ENCODE peak calls at places on chromosomes 3 and 15, in nine cellular contexts. W is Caki2, F is ACHN, N is myocyte, J is hepatocyte, R is trophoblast cell, C is kidney tubule cell, Y is NCI-H2081 treated with DMSO at 0.1 percent for 48 hours, T is HFFc6. V is an unnamed sample.

GRCh38 chr3:154095832-154096421 is 25.3 kb upstream of the ARHGEF26 start:
- DNase-seq in R (no peak), N (no peak), W (no peak), C (peak; percentile 21), T (no peak), Y (no peak), J (peak; percentile 30), F (peak; percentile 26), V (no peak)

GRCh38 chr3:126036056-126036549 is 47.8 kb downstream of the SLC41A3 start:
- DNase-seq in W (no peak), N (no peak), C (no peak), Y (no peak), F (no peak), T (no peak), R (no peak), J (no peak), V (no peak)

GRCh38 chr15:44550256-44550655 is 13.3 kb downstream of the EIF3J start:
- DNase-seq in Y (no peak), T (peak; percentile 28), F (peak; percentile 43), W (peak; percentile 35), R (no peak), J (no peak), C (peak; percentile 42), N (peak; percentile 25), V (no peak)

GRCh38 chr3:24494616-24495333 is at the start of gene THRB:
- DNase-seq in Y (no peak), R (peak; percentile 65), C (peak; percentile 87), N (peak; percentile 69), W (peak; percentile 79), F (peak; percentile 57), T (no peak), J (peak; percentile 83), V (no peak)

GRCh38 chr3:24605511-24605910 is 110.9 kb upstream of the THRB start:
- DNase-seq in C (no peak), Y (no peak), F (no peak), N (no peak), W (no peak), T (no peak), J (no peak), R (no peak), V (no peak)

GRCh38 chr3:170467560-170467959 is 48.9 kb downstream of the CLDN11 start:
- DNase-seq in J (no peak), N (no peak), R (no peak), F (no peak), Y (no peak), W (no peak), C (no peak), T (no peak), V (no peak)

GRCh38 chr3:46711770-46712169 is 5.9 kb downstream of the PRSS50 start:
- DNase-seq in T (no peak), R (no peak), W (no peak), Y (no peak), J (no peak), F (no peak), C (no peak), N (no peak), V (no peak)

GRCh38 chr3:141442914-141443313 is 43.9 kb upstream of the RASA2 start:
- DNase-seq in T (no peak), C (no peak), F (no peak), W (no peak), R (no peak), J (no peak), Y (no peak), N (no peak), V (no peak)

GRCh38 chr3:71066356-71066755 is 517.2 kb downstream of the FOXP1 start:
- DNase-seq in T (no peak), F (peak; percentile 27), J (no peak), R (no peak), C (no peak), Y (no peak), N (no peak), W (peak; percentile 30), V (no peak)

GRCh38 chr3:42071720-42072582 is 19.2 kb upstream of the TRAK1 start:
- DNase-seq in F (peak; percentile 57), N (peak; percentile 98), R (no peak), T (peak; percentile 70), W (peak; percentile 53), J (peak; percentile 68), C (peak; percentile 64), Y (peak; percentile 26), V (no peak)

GRCh38 chr3:53416530-53416929 is 69.2 kb upstream of the DCP1A start:
- DNase-seq in J (no peak), C (peak; percentile 39), R (no peak), T (no peak), N (no peak), W (no peak), Y (no peak), F (no peak), V (no peak)

GRCh38 chr3:45381168-45381852 is 7.1 kb upstream of the LARS2 start:
- DNase-seq in T (no peak), Y (no peak), R (no peak), J (peak; percentile 19), W (no peak), F (no peak), C (peak; percentile 23), N (peak; percentile 93), V (no peak)

GRCh38 chr3:36868614-36869436 is 76.0 kb downstream of the TRANK1 start:
- DNase-seq in J (peak; percentile 72), N (peak; percentile 70), F (peak; percentile 47), C (peak; percentile 70), W (peak; percentile 35), R (peak; percentile 42), Y (no peak), T (peak; percentile 39), V (peak; percentile 19)

GRCh38 chr3:126528800-126529541 is 5.0 kb downstream of the CHST13 start:
- DNase-seq in J (peak; percentile 89), W (peak; percentile 59), R (no peak), N (no peak), T (no peak), C (peak; percentile 68), F (peak; percentile 66), Y (no peak), V (no peak)

GRCh38 chr15:34038404-34039179 is 412 bp downstream of the AVEN start:
- DNase-seq in J (peak; percentile 90), F (peak; percentile 73), N (peak; percentile 83), C (peak; percentile 81), T (peak; percentile 57), R (peak; percentile 93), W (peak; percentile 74), Y (peak; percentile 24), V (peak; percentile 53)

GRCh38 chr15:83871808-83872559 is 218.1 kb downstream of the ADAMTSL3 start:
- DNase-seq in J (peak; percentile 46), Y (no peak), W (peak; percentile 33), C (peak; percentile 60), T (no peak), N (peak; percentile 68), F (peak; percentile 31), R (peak; percentile 2), V (no peak)

V was measured in stimulated activated CD8-positive, alpha-beta memory T cell treated with anti-CD3 and anti-CD28 coated beads, Interleukin-2, amount 100 ng/mL, for 1 hour.